ENCODE peak calls at places on chromosomes 13 and 19, in seven cellular contexts. One of them, this sample, is unnamed.

GRCh38 chr13:112994781-112995355 is 25.9 kb downstream of the MCF2L start:
- DNase-seq in HS-27A: no peak
- DNase-seq in GM03348: no peak
- DNase-seq in HFFc6: no peak
- DNase-seq in CD4-positive, CD25-positive, alpha-beta regulatory T cell: no peak
- DNase-seq in GDM1: no peak
- DNase-seq in T-helper 1 cell: no peak
- DNase-seq in this sample: no peak

GRCh38 chr19:15897738-15898276 is at the start of gene CYP4F2:
- DNase-seq in HS-27A: no peak
- DNase-seq in GM03348: no peak
- DNase-seq in HFFc6: no peak
- DNase-seq in CD4-positive, CD25-positive, alpha-beta regulatory T cell: no peak
- DNase-seq in GDM1: no peak
- DNase-seq in T-helper 1 cell: no peak
- DNase-seq in this sample: no peak

GRCh38 chr19:56834564-56835375 is 5.8 kb downstream of the PEG3 start:
- DNase-seq in HS-27A: no peak
- DNase-seq in GM03348: no peak
- DNase-seq in HFFc6: no peak
- DNase-seq in CD4-positive, CD25-positive, alpha-beta regulatory T cell: no peak
- DNase-seq in GDM1: no peak
- DNase-seq in T-helper 1 cell: no peak
- DNase-seq in this sample: no peak

GRCh38 chr13:44136693-44137268 is 236.8 kb upstream of the SERP2 start:
- DNase-seq in HS-27A: no peak
- DNase-seq in GM03348: no peak
- DNase-seq in HFFc6: no peak
- DNase-seq in CD4-positive, CD25-positive, alpha-beta regulatory T cell: no peak
- DNase-seq in GDM1: no peak
- DNase-seq in T-helper 1 cell: no peak
- DNase-seq in this sample: no peak

GRCh38 chr13:20016649-20017364 is 58.3 kb downstream of the ZMYM2 start:
- DNase-seq in HS-27A: no peak
- DNase-seq in GM03348: no peak
- DNase-seq in HFFc6: no peak
- DNase-seq in CD4-positive, CD25-positive, alpha-beta regulatory T cell: no peak
- DNase-seq in GDM1: no peak
- DNase-seq in T-helper 1 cell: no peak
- DNase-seq in this sample: no peak

GRCh38 chr13:72458701-72459100 is 268.7 kb downstream of the MZT1 start:
- DNase-seq in HS-27A: no peak
- DNase-seq in GM03348: no peak
- DNase-seq in HFFc6: no peak
- DNase-seq in CD4-positive, CD25-positive, alpha-beta regulatory T cell: no peak
- DNase-seq in GDM1: no peak
- DNase-seq in T-helper 1 cell: no peak
- DNase-seq in this sample: peak

GRCh38 chr19:21256722-21257121 is 72.5 kb downstream of the ZNF708 start:
- DNase-seq in HS-27A: peak
- DNase-seq in GM03348: peak
- DNase-seq in HFFc6: peak
- DNase-seq in CD4-positive, CD25-positive, alpha-beta regulatory T cell: no peak
- DNase-seq in GDM1: no peak
- DNase-seq in T-helper 1 cell: no peak
- DNase-seq in this sample: peak

GRCh38 chr13:24630851-24631341 is 49.3 kb upstream of the ATP12A start:
- DNase-seq in HS-27A: no peak
- DNase-seq in GM03348: no peak
- DNase-seq in HFFc6: no peak
- DNase-seq in CD4-positive, CD25-positive, alpha-beta regulatory T cell: no peak
- DNase-seq in GDM1: no peak
- DNase-seq in T-helper 1 cell: no peak
- DNase-seq in this sample: no peak

GRCh38 chr19:23528376-23528775 is 133.1 kb upstream of the ZNF91 start:
- DNase-seq in HS-27A: no peak
- DNase-seq in GM03348: no peak
- DNase-seq in HFFc6: no peak
- DNase-seq in CD4-positive, CD25-positive, alpha-beta regulatory T cell: no peak
- DNase-seq in GDM1: no peak
- DNase-seq in T-helper 1 cell: no peak
- DNase-seq in this sample: no peak

GRCh38 chr19:1221141-1221903 is 15.7 kb downstream of the STK11 start:
- DNase-seq in HS-27A: no peak
- DNase-seq in GM03348: peak
- DNase-seq in HFFc6: peak
- DNase-seq in CD4-positive, CD25-positive, alpha-beta regulatory T cell: no peak
- DNase-seq in GDM1: no peak
- DNase-seq in T-helper 1 cell: no peak
- DNase-seq in this sample: no peak

GRCh38 chr19:30228113-30228725 is 144.0 kb upstream of the ZNF536 start:
- DNase-seq in HS-27A: no peak
- DNase-seq in GM03348: peak
- DNase-seq in HFFc6: no peak
- DNase-seq in CD4-positive, CD25-positive, alpha-beta regulatory T cell: no peak
- DNase-seq in GDM1: no peak
- DNase-seq in T-helper 1 cell: no peak
- DNase-seq in this sample: no peak

GRCh38 chr19:17538684-17539287 is 16.7 kb upstream of the COLGALT1 start:
- DNase-seq in HS-27A: no peak
- DNase-seq in GM03348: no peak
- DNase-seq in HFFc6: no peak
- DNase-seq in CD4-positive, CD25-positive, alpha-beta regulatory T cell: no peak
- DNase-seq in GDM1: no peak
- DNase-seq in T-helper 1 cell: no peak
- DNase-seq in this sample: peak

GRCh38 chr13:112055032-112055416 is 11.9 kb upstream of the SOX1 start:
- DNase-seq in HS-27A: no peak
- DNase-seq in GM03348: no peak
- DNase-seq in HFFc6: no peak
- DNase-seq in CD4-positive, CD25-positive, alpha-beta regulatory T cell: no peak
- DNase-seq in GDM1: no peak
- DNase-seq in T-helper 1 cell: no peak
- DNase-seq in this sample: no peak

GRCh38 chr19:29576761-29577661 is 29.1 kb upstream of the POP4 start:
- DNase-seq in HS-27A: no peak
- DNase-seq in GM03348: no peak
- DNase-seq in HFFc6: peak
- DNase-seq in CD4-positive, CD25-positive, alpha-beta regulatory T cell: no peak
- DNase-seq in GDM1: no peak
- DNase-seq in T-helper 1 cell: no peak
- DNase-seq in this sample: no peak

GRCh38 chr19:5339470-5339949 is 1.1 kb downstream of the PTPRS start:
- DNase-seq in HS-27A: no peak
- DNase-seq in GM03348: peak
- DNase-seq in HFFc6: no peak
- DNase-seq in CD4-positive, CD25-positive, alpha-beta regulatory T cell: no peak
- DNase-seq in GDM1: no peak
- DNase-seq in T-helper 1 cell: no peak
- DNase-seq in this sample: peak

GRCh38 chr19:50515168-50515561 is 1.5 kb upstream of the ASPDH start:
- DNase-seq in HS-27A: no peak
- DNase-seq in GM03348: no peak
- DNase-seq in HFFc6: no peak
- DNase-seq in CD4-positive, CD25-positive, alpha-beta regulatory T cell: no peak
- DNase-seq in GDM1: no peak
- DNase-seq in T-helper 1 cell: no peak
- DNase-seq in this sample: no peak

GRCh38 chr13:99862243-99862642 is 109.3 kb downstream of the ZIC5 start:
- DNase-seq in HS-27A: no peak
- DNase-seq in GM03348: no peak
- DNase-seq in HFFc6: no peak
- DNase-seq in CD4-positive, CD25-positive, alpha-beta regulatory T cell: no peak
- DNase-seq in GDM1: no peak
- DNase-seq in T-helper 1 cell: no peak
- DNase-seq in this sample: no peak

GRCh38 chr19:6459356-6460098 is at the start of gene SLC25A23:
- DNase-seq in HS-27A: peak
- DNase-seq in GM03348: peak
- DNase-seq in HFFc6: peak
- DNase-seq in CD4-positive, CD25-positive, alpha-beta regulatory T cell: no peak
- DNase-seq in GDM1: peak
- DNase-seq in T-helper 1 cell: peak
- DNase-seq in this sample: peak

GRCh38 chr19:48970923-48971395 is 5.8 kb downstream of the FTL start:
- DNase-seq in HS-27A: no peak
- DNase-seq in GM03348: peak
- DNase-seq in HFFc6: peak
- DNase-seq in CD4-positive, CD25-positive, alpha-beta regulatory T cell: peak
- DNase-seq in GDM1: peak
- DNase-seq in T-helper 1 cell: peak
- DNase-seq in this sample: peak

GRCh38 chr13:103839460-103839859 is 773.2 kb upstream of the SLC10A2 start:
- DNase-seq in HS-27A: no peak
- DNase-seq in GM03348: no peak
- DNase-seq in HFFc6: no peak
- DNase-seq in CD4-positive, CD25-positive, alpha-beta regulatory T cell: no peak
- DNase-seq in GDM1: no peak
- DNase-seq in T-helper 1 cell: no peak
- DNase-seq in this sample: no peak

GRCh38 chr19:44657211-44657921 is 13.7 kb downstream of the PVR start:
- DNase-seq in HS-27A: no peak
- DNase-seq in GM03348: peak
- DNase-seq in HFFc6: peak
- DNase-seq in CD4-positive, CD25-positive, alpha-beta regulatory T cell: peak
- DNase-seq in GDM1: peak
- DNase-seq in T-helper 1 cell: peak
- DNase-seq in this sample: peak

GRCh38 chr19:38839816-38840582 is 8.4 kb upstream of the ECH1 start:
- DNase-seq in HS-27A: no peak
- DNase-seq in GM03348: peak
- DNase-seq in HFFc6: peak
- DNase-seq in CD4-positive, CD25-positive, alpha-beta regulatory T cell: no peak
- DNase-seq in GDM1: no peak
- DNase-seq in T-helper 1 cell: no peak
- DNase-seq in this sample: no peak

GRCh38 chr19:46451352-46451751 is 20.0 kb downstream of the PNMA8A start:
- DNase-seq in HS-27A: no peak
- DNase-seq in GM03348: no peak
- DNase-seq in HFFc6: no peak
- DNase-seq in CD4-positive, CD25-positive, alpha-beta regulatory T cell: no peak
- DNase-seq in GDM1: no peak
- DNase-seq in T-helper 1 cell: no peak
- DNase-seq in this sample: no peak

GRCh38 chr13:30850204-30850866 is 55.7 kb upstream of the MEDAG start:
- DNase-seq in HS-27A: no peak
- DNase-seq in GM03348: no peak
- DNase-seq in HFFc6: no peak
- DNase-seq in CD4-positive, CD25-positive, alpha-beta regulatory T cell: no peak
- DNase-seq in GDM1: no peak
- DNase-seq in T-helper 1 cell: no peak
- DNase-seq in this sample: no peak

GRCh38 chr13:102983496-102983895 is 82.7 kb downstream of the SLC10A2 start:
- DNase-seq in HS-27A: no peak
- DNase-seq in GM03348: no peak
- DNase-seq in HFFc6: no peak
- DNase-seq in CD4-positive, CD25-positive, alpha-beta regulatory T cell: no peak
- DNase-seq in GDM1: no peak
- DNase-seq in T-helper 1 cell: no peak
- DNase-seq in this sample: peak

GRCh38 chr19:4575267-4575793 is 15.8 kb upstream of the SEMA6B start:
- DNase-seq in HS-27A: peak
- DNase-seq in GM03348: peak
- DNase-seq in HFFc6: peak
- DNase-seq in CD4-positive, CD25-positive, alpha-beta regulatory T cell: no peak
- DNase-seq in GDM1: no peak
- DNase-seq in T-helper 1 cell: no peak
- DNase-seq in this sample: peak

GRCh38 chr13:75222031-75222430 is 259.9 kb downstream of the TBC1D4 start:
- DNase-seq in HS-27A: no peak
- DNase-seq in GM03348: peak
- DNase-seq in HFFc6: no peak
- DNase-seq in CD4-positive, CD25-positive, alpha-beta regulatory T cell: no peak
- DNase-seq in GDM1: no peak
- DNase-seq in T-helper 1 cell: no peak
- DNase-seq in this sample: peak

GRCh38 chr19:51572908-51573307 is 1.8 kb downstream of the ZNF175 start:
- DNase-seq in HS-27A: peak
- DNase-seq in GM03348: peak
- DNase-seq in HFFc6: peak
- DNase-seq in CD4-positive, CD25-positive, alpha-beta regulatory T cell: no peak
- DNase-seq in GDM1: no peak
- DNase-seq in T-helper 1 cell: no peak
- DNase-seq in this sample: peak

This sample was measured in adipocyte.